ENCODE peak calls at places on chromosomes 1 and 21, in six cellular contexts. One of them, this sample, is unnamed.

GRCh38 chr1:178513278-178513983 is 522 bp downstream of the TEX35 start:
- DNase-seq in OCI-LY7: no peak
- DNase-seq in IMR-90: peak
- DNase-seq in Karpas-422: no peak
- DNase-seq in PC-9: no peak
- DNase-seq in neural progenitor cell: peak
- DNase-seq in this sample: peak

GRCh38 chr1:201693019-201693372 is 136.0 kb upstream of the IPO9 start:
- DNase-seq in OCI-LY7: no peak
- DNase-seq in IMR-90: no peak
- DNase-seq in Karpas-422: no peak
- DNase-seq in PC-9: no peak
- DNase-seq in neural progenitor cell: no peak
- DNase-seq in this sample: peak

GRCh38 chr1:94122201-94122970 is 1.4 kb upstream of the ABCA4 start:
- DNase-seq in OCI-LY7: no peak
- DNase-seq in IMR-90: peak
- DNase-seq in Karpas-422: no peak
- DNase-seq in PC-9: no peak
- DNase-seq in neural progenitor cell: no peak
- DNase-seq in this sample: peak

GRCh38 chr1:62391369-62391971 is 45.4 kb upstream of the USP1 start:
- DNase-seq in OCI-LY7: peak
- DNase-seq in IMR-90: no peak
- DNase-seq in Karpas-422: peak
- DNase-seq in PC-9: no peak
- DNase-seq in neural progenitor cell: peak
- DNase-seq in this sample: no peak

GRCh38 chr1:58308206-58308605 is 238.3 kb downstream of the OMA1 start:
- DNase-seq in OCI-LY7: no peak
- DNase-seq in IMR-90: no peak
- DNase-seq in Karpas-422: no peak
- DNase-seq in PC-9: no peak
- DNase-seq in neural progenitor cell: peak
- DNase-seq in this sample: no peak

GRCh38 chr1:154874465-154874864 is 4.4 kb upstream of the KCNN3 start:
- DNase-seq in OCI-LY7: no peak
- DNase-seq in IMR-90: no peak
- DNase-seq in Karpas-422: no peak
- DNase-seq in PC-9: no peak
- DNase-seq in neural progenitor cell: no peak
- DNase-seq in this sample: no peak

GRCh38 chr1:223129229-223129851 is 13.7 kb downstream of the TLR5 start:
- DNase-seq in OCI-LY7: no peak
- DNase-seq in IMR-90: peak
- DNase-seq in Karpas-422: peak
- DNase-seq in PC-9: peak
- DNase-seq in neural progenitor cell: peak
- DNase-seq in this sample: peak

GRCh38 chr1:172746091-172746949 is 87.4 kb downstream of the FASLG start:
- DNase-seq in OCI-LY7: peak
- DNase-seq in IMR-90: peak
- DNase-seq in Karpas-422: no peak
- DNase-seq in PC-9: peak
- DNase-seq in neural progenitor cell: no peak
- DNase-seq in this sample: peak

GRCh38 chr21:31630062-31630711 is 29.3 kb upstream of the SOD1 start:
- DNase-seq in OCI-LY7: no peak
- DNase-seq in IMR-90: peak
- DNase-seq in Karpas-422: no peak
- DNase-seq in PC-9: peak
- DNase-seq in neural progenitor cell: no peak
- DNase-seq in this sample: no peak

GRCh38 chr1:73800376-73800775 is 397.6 kb downstream of the LRRIQ3 start:
- DNase-seq in OCI-LY7: no peak
- DNase-seq in IMR-90: no peak
- DNase-seq in Karpas-422: no peak
- DNase-seq in PC-9: no peak
- DNase-seq in neural progenitor cell: no peak
- DNase-seq in this sample: no peak

GRCh38 chr1:168468042-168468809 is 75.6 kb downstream of the XCL2 start:
- DNase-seq in OCI-LY7: no peak
- DNase-seq in IMR-90: no peak
- DNase-seq in Karpas-422: no peak
- DNase-seq in PC-9: no peak
- DNase-seq in neural progenitor cell: no peak
- DNase-seq in this sample: no peak
- H2AFZ ChIP-seq in OCI-LY7: no peak
- H2AFZ ChIP-seq in IMR-90: no peak
- H2AFZ ChIP-seq in Karpas-422: no peak
- H2AFZ ChIP-seq in PC-9: no peak
- H2AFZ ChIP-seq in neural progenitor cell: no peak
- H2AFZ ChIP-seq in this sample: peak

GRCh38 chr1:226637147-226637935 is 88.8 kb downstream of the STUM start:
- DNase-seq in OCI-LY7: peak
- DNase-seq in IMR-90: no peak
- DNase-seq in Karpas-422: peak
- DNase-seq in PC-9: no peak
- DNase-seq in neural progenitor cell: peak
- DNase-seq in this sample: peak

GRCh38 chr1:226638608-226639007 is 90.0 kb downstream of the STUM start:
- DNase-seq in OCI-LY7: no peak
- DNase-seq in IMR-90: no peak
- DNase-seq in Karpas-422: peak
- DNase-seq in PC-9: no peak
- DNase-seq in neural progenitor cell: no peak
- DNase-seq in this sample: no peak

GRCh38 chr1:226636847-226637096 is 88.2 kb downstream of the STUM start:
- DNase-seq in OCI-LY7: no peak
- DNase-seq in IMR-90: no peak
- DNase-seq in Karpas-422: peak
- DNase-seq in PC-9: no peak
- DNase-seq in neural progenitor cell: no peak
- DNase-seq in this sample: no peak

GRCh38 chr1:226639631-226640061 is 91.1 kb downstream of the STUM start:
- DNase-seq in OCI-LY7: no peak
- DNase-seq in IMR-90: no peak
- DNase-seq in Karpas-422: peak
- DNase-seq in PC-9: no peak
- DNase-seq in neural progenitor cell: no peak
- DNase-seq in this sample: no peak

GRCh38 chr1:226638001-226638601 is 89.5 kb downstream of the STUM start:
- DNase-seq in OCI-LY7: no peak
- DNase-seq in IMR-90: no peak
- DNase-seq in Karpas-422: peak
- DNase-seq in PC-9: no peak
- DNase-seq in neural progenitor cell: no peak
- DNase-seq in this sample: no peak
- H3K27ac ChIP-seq in OCI-LY7: no peak
- H3K27ac ChIP-seq in IMR-90: no peak
- H3K27ac ChIP-seq in Karpas-422: no peak
- H3K27ac ChIP-seq in PC-9: no peak
- H3K27ac ChIP-seq in neural progenitor cell: no peak
- H3K27ac ChIP-seq in this sample: no peak

GRCh38 chr1:51549901-51550300 is 30.8 kb upstream of the EPS15 start:
- DNase-seq in OCI-LY7: no peak
- DNase-seq in IMR-90: no peak
- DNase-seq in Karpas-422: no peak
- DNase-seq in PC-9: no peak
- DNase-seq in neural progenitor cell: no peak
- DNase-seq in this sample: no peak

GRCh38 chr1:51548986-51549619 is 30.0 kb upstream of the EPS15 start:
- DNase-seq in OCI-LY7: peak
- DNase-seq in IMR-90: no peak
- DNase-seq in Karpas-422: no peak
- DNase-seq in PC-9: no peak
- DNase-seq in neural progenitor cell: no peak
- DNase-seq in this sample: no peak

GRCh38 chr1:51552929-51553807 is 34.1 kb upstream of the EPS15 start:
- DNase-seq in OCI-LY7: no peak
- DNase-seq in IMR-90: no peak
- DNase-seq in Karpas-422: no peak
- DNase-seq in PC-9: no peak
- DNase-seq in neural progenitor cell: no peak
- DNase-seq in this sample: peak

GRCh38 chr1:51551848-51552296 is 32.8 kb upstream of the EPS15 start:
- DNase-seq in OCI-LY7: no peak
- DNase-seq in IMR-90: no peak
- DNase-seq in Karpas-422: no peak
- DNase-seq in PC-9: no peak
- DNase-seq in neural progenitor cell: no peak
- DNase-seq in this sample: no peak

GRCh38 chr1:51551081-51551480 is 32.0 kb upstream of the EPS15 start:
- DNase-seq in OCI-LY7: no peak
- DNase-seq in IMR-90: no peak
- DNase-seq in Karpas-422: no peak
- DNase-seq in PC-9: no peak
- DNase-seq in neural progenitor cell: no peak
- DNase-seq in this sample: no peak
- H2AFZ ChIP-seq in OCI-LY7: no peak
- H2AFZ ChIP-seq in IMR-90: no peak
- H2AFZ ChIP-seq in Karpas-422: peak
- H2AFZ ChIP-seq in PC-9: no peak
- H2AFZ ChIP-seq in neural progenitor cell: no peak
- H2AFZ ChIP-seq in this sample: no peak

DNA sequence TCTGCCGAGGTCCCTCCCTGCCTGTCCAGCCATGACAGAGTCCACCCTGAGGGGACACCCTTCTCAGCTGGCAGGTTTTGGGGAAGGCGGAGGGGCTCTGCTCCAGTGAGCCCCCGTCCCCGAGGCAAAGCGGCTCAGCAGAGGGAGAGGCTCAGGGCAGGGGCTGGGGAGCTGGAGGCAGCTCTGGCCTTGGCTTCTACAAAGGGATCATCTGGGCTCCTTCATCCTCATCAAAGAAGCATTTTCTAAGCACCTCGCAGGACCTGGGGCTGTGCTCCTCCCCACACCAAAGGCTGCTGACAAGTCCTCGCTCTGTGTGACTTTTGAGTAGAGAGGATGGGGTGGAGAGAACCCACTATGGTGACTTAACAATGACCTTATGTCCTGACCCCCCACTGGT is 21.0 kb upstream of the CLSTN1 start:
- DNase-seq in OCI-LY7: no peak
- DNase-seq in IMR-90: no peak
- DNase-seq in Karpas-422: no peak
- DNase-seq in PC-9: no peak
- DNase-seq in neural progenitor cell: no peak
- DNase-seq in this sample: peak
- H3K27ac ChIP-seq in OCI-LY7: no peak
- H3K27ac ChIP-seq in IMR-90: no peak
- H3K27ac ChIP-seq in Karpas-422: no peak
- H3K27ac ChIP-seq in PC-9: no peak
- H3K27ac ChIP-seq in neural progenitor cell: no peak
- H3K27ac ChIP-seq in this sample: no peak

GRCh38 chr1:60978421-60979357 is 103.7 kb upstream of the NFIA start:
- DNase-seq in OCI-LY7: peak
- DNase-seq in IMR-90: peak
- DNase-seq in Karpas-422: peak
- DNase-seq in PC-9: peak
- DNase-seq in neural progenitor cell: no peak
- DNase-seq in this sample: peak
- H2AFZ ChIP-seq in OCI-LY7: no peak
- H2AFZ ChIP-seq in IMR-90: no peak
- H2AFZ ChIP-seq in Karpas-422: no peak
- H2AFZ ChIP-seq in PC-9: no peak
- H2AFZ ChIP-seq in neural progenitor cell: no peak
- H2AFZ ChIP-seq in this sample: no peak

GRCh38 chr1:3461238-3461933 is 6.9 kb downstream of the ARHGEF16 start:
- DNase-seq in OCI-LY7: no peak
- DNase-seq in IMR-90: no peak
- DNase-seq in Karpas-422: no peak
- DNase-seq in PC-9: no peak
- DNase-seq in neural progenitor cell: no peak
- DNase-seq in this sample: peak

GRCh38 chr1:3459051-3459908 is 4.8 kb downstream of the ARHGEF16 start:
- DNase-seq in OCI-LY7: no peak
- DNase-seq in IMR-90: no peak
- DNase-seq in Karpas-422: no peak
- DNase-seq in PC-9: no peak
- DNase-seq in neural progenitor cell: no peak
- DNase-seq in this sample: peak

GRCh38 chr1:3460653-3461237 is 6.3 kb downstream of the ARHGEF16 start:
- DNase-seq in OCI-LY7: no peak
- DNase-seq in IMR-90: no peak
- DNase-seq in Karpas-422: no peak
- DNase-seq in PC-9: peak
- DNase-seq in neural progenitor cell: no peak
- DNase-seq in this sample: peak

GRCh38 chr1:3461934-3462275 is 7.4 kb downstream of the ARHGEF16 start:
- DNase-seq in OCI-LY7: no peak
- DNase-seq in IMR-90: no peak
- DNase-seq in Karpas-422: no peak
- DNase-seq in PC-9: no peak
- DNase-seq in neural progenitor cell: no peak
- DNase-seq in this sample: peak

DNA sequence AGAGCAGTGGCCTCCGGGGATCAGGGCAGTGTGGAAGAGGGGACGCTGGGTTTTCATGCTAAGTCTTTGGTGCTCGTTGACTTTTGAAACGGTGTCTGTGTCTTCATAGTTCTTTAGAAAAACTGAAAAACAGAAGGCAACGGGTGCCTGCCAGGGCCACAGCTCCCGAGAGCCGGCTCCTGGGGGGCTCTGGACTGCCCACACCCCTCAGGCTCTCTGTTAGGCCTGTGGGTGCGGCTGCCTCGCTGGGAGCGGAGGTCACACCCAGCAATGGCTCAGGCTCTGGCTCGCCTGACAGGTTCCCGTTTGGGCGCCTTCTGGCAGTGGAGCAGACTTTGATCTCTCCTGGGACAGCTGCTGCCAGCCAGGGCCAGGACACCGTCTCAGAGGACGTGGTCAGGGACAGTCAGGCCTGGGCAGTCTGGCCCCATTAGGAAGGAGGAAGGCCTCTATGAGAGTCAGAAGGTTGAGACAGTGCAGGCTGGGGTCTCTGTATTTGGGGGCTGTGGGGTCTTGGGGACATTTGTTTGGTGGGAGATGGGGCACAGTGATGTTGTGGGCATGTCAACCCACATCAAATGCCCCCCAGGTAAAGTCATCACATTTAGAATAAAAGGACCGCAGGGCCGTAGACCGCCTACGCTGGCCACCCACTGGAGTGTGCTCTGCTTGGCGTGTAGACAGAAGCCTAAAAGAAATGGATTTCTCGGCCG is 5.6 kb downstream of the ARHGEF16 start:
- DNase-seq in OCI-LY7: no peak
- DNase-seq in IMR-90: no peak
- DNase-seq in Karpas-422: no peak
- DNase-seq in PC-9: peak
- DNase-seq in neural progenitor cell: no peak
- DNase-seq in this sample: peak
- H3K27ac ChIP-seq in OCI-LY7: no peak
- H3K27ac ChIP-seq in IMR-90: no peak
- H3K27ac ChIP-seq in Karpas-422: no peak
- H3K27ac ChIP-seq in PC-9: no peak
- H3K27ac ChIP-seq in neural progenitor cell: no peak
- H3K27ac ChIP-seq in this sample: no peak

GRCh38 chr1:25904942-25905679 is 1.1 kb downstream of the STMN1 start:
- DNase-seq in OCI-LY7: peak
- DNase-seq in IMR-90: peak
- DNase-seq in Karpas-422: peak
- DNase-seq in PC-9: peak
- DNase-seq in neural progenitor cell: peak
- DNase-seq in this sample: peak
- H2AFZ ChIP-seq in OCI-LY7: no peak
- H2AFZ ChIP-seq in IMR-90: no peak
- H2AFZ ChIP-seq in Karpas-422: no peak
- H2AFZ ChIP-seq in PC-9: peak
- H2AFZ ChIP-seq in neural progenitor cell: no peak
- H2AFZ ChIP-seq in this sample: peak

GRCh38 chr1:234886081-234886874 is 242.4 kb downstream of the TOMM20 start:
- DNase-seq in OCI-LY7: no peak
- DNase-seq in IMR-90: no peak
- DNase-seq in Karpas-422: no peak
- DNase-seq in PC-9: no peak
- DNase-seq in neural progenitor cell: no peak
- DNase-seq in this sample: no peak
- H3K27ac ChIP-seq in OCI-LY7: no peak
- H3K27ac ChIP-seq in IMR-90: no peak
- H3K27ac ChIP-seq in Karpas-422: no peak
- H3K27ac ChIP-seq in PC-9: no peak
- H3K27ac ChIP-seq in neural progenitor cell: no peak
- H3K27ac ChIP-seq in this sample: peak

This sample was measured in osteoblast.